ENCODE peak calls at places on chromosomes 2 and 18, in seven cellular contexts. J, N, L, X, I, A and P are unnamed samples.

GRCh38 chr2:151261240-151261976 is at the start of gene RBM43:
- DNase-seq in J (peak; percentile 72), N (peak; percentile 97), L (peak; percentile 90), X (peak; percentile 75), I (peak; percentile 63), A (peak; percentile 97), P (peak; percentile 78)

GRCh38 chr2:129780316-129781282 is 198.9 kb upstream of the RAB6C start:
- DNase-seq in J (no peak), N (no peak), L (no peak), X (no peak), I (no peak), A (no peak), P (no peak)

GRCh38 chr2:182426915-182427233 is at the start of gene PDE1A:
- DNase-seq in J (no peak), N (no peak), L (no peak), X (no peak), I (no peak), A (no peak), P (no peak)

GRCh38 chr2:88709117-88709739 is 17.8 kb downstream of the RPIA start:
- DNase-seq in J (no peak), N (no peak), L (peak; percentile 3), X (no peak), I (no peak), A (peak; percentile 39), P (no peak)

GRCh38 chr2:186098821-186099220 is 360.2 kb downstream of the FSIP2 start:
- DNase-seq in J (no peak), N (no peak), L (no peak), X (no peak), I (no peak), A (peak; percentile 2), P (no peak)

GRCh38 chr18:14978962-14979535 is 231.1 kb downstream of the ANKRD30B start:
- DNase-seq in J (peak; percentile 17), N (no peak), L (no peak), X (no peak), I (no peak), A (peak; percentile 62), P (peak; percentile 35)

GRCh38 chr2:86223098-86223681 is 23.9 kb downstream of the MRPL35 start:
- DNase-seq in J (no peak), N (no peak), L (peak; percentile 48), X (no peak), I (no peak), A (peak; percentile 45), P (peak; percentile 72)

GRCh38 chr2:232779465-232779864 is 3.1 kb upstream of the KCNJ13 start:
- DNase-seq in J (no peak), N (no peak), L (no peak), X (no peak), I (no peak), A (no peak), P (no peak)

GRCh38 chr2:60553496-60553991 is at the start of gene BCL11A:
- DNase-seq in J (no peak), N (peak; percentile 79), L (peak; percentile 52), X (no peak), I (peak; percentile 61), A (no peak), P (peak; percentile 46)

GRCh38 chr2:124804014-124804940 is 779.2 kb downstream of the CNTNAP5 start:
- DNase-seq in J (no peak), N (no peak), L (peak; percentile 9), X (no peak), I (no peak), A (peak; percentile 2), P (peak; percentile 54)